ENCODE peak calls at places on chromosomes 16 and 17, in four cellular contexts. One of them, this sample, is unnamed.

GRCh38 chr16:24769806-24770205 is 40.4 kb downstream of the TNRC6A start:
- DNase-seq in CD4-positive, CD25-positive, alpha-beta regulatory T cell: no peak
- DNase-seq in suprapubic skin: no peak
- DNase-seq in fibroblast of pulmonary artery: peak
- DNase-seq in this sample: no peak

GRCh38 chr16:87033541-87034300 is 283.5 kb downstream of the C16orf95 start:
- DNase-seq in CD4-positive, CD25-positive, alpha-beta regulatory T cell: no peak
- DNase-seq in suprapubic skin: no peak
- DNase-seq in fibroblast of pulmonary artery: peak
- DNase-seq in this sample: no peak

GRCh38 chr17:3512512-3513171 is 36.8 kb downstream of the ASPA start:
- DNase-seq in CD4-positive, CD25-positive, alpha-beta regulatory T cell: no peak
- DNase-seq in suprapubic skin: peak
- DNase-seq in fibroblast of pulmonary artery: peak
- DNase-seq in this sample: no peak

GRCh38 chr16:53741546-53741945 is 37.6 kb downstream of the FTO start:
- DNase-seq in CD4-positive, CD25-positive, alpha-beta regulatory T cell: no peak
- DNase-seq in suprapubic skin: no peak
- DNase-seq in fibroblast of pulmonary artery: no peak
- DNase-seq in this sample: no peak

GRCh38 chr17:8724451-8724850 is 20.2 kb downstream of the CCDC42 start:
- DNase-seq in CD4-positive, CD25-positive, alpha-beta regulatory T cell: no peak
- DNase-seq in suprapubic skin: no peak
- DNase-seq in fibroblast of pulmonary artery: no peak
- DNase-seq in this sample: no peak

GRCh38 chr17:31320791-31321190 is 631 bp downstream of the EVI2A start:
- DNase-seq in CD4-positive, CD25-positive, alpha-beta regulatory T cell: no peak
- DNase-seq in suprapubic skin: no peak
- DNase-seq in fibroblast of pulmonary artery: peak
- DNase-seq in this sample: no peak

GRCh38 chr16:4351880-4352279 is 759 bp upstream of the PAM16 start:
- DNase-seq in CD4-positive, CD25-positive, alpha-beta regulatory T cell: no peak
- DNase-seq in suprapubic skin: peak
- DNase-seq in fibroblast of pulmonary artery: no peak
- DNase-seq in this sample: no peak

GRCh38 chr16:75486014-75486404 is 9.2 kb downstream of the CHST6 start:
- DNase-seq in CD4-positive, CD25-positive, alpha-beta regulatory T cell: no peak
- DNase-seq in suprapubic skin: no peak
- DNase-seq in fibroblast of pulmonary artery: no peak
- DNase-seq in this sample: no peak

DNA sequence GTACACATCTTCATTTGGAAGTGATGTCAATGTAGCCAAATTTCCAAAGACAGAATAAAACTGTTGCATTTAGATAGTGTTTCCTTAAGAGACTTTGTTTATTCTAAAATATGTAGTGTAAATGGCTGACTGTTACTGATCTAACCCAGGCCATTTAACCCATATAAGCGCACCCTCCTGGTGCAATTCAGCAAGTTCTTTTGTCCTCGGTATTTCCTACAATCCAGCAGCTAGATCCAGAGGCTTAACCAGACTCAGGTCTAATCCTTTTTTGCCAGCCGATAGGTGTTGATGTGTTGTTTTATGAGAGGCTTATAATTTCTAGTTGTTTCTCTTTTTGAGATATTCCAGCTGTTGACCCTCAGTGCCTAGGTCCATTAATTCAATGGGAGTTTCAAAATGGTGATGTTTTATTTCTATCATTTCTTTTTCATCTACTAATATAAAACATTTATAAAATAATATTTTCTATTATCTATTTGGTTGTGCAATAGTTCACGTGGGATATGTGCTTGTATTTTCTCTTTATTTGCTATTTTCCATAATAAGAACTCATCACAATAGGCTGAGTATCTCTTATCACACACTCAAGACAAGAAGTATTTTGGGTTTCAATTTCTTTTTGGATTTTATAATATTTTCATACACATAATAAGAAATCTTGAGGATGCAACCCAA is 14.5 kb downstream of the ABCA9 start:
- DNase-seq in CD4-positive, CD25-positive, alpha-beta regulatory T cell: no peak
- DNase-seq in suprapubic skin: no peak
- DNase-seq in fibroblast of pulmonary artery: peak
- DNase-seq in this sample: no peak
- H3K4me3 ChIP-seq in CD4-positive, CD25-positive, alpha-beta regulatory T cell: no peak
- H3K4me3 ChIP-seq in suprapubic skin: no peak
- H3K4me3 ChIP-seq in fibroblast of pulmonary artery: no peak
- H3K4me3 ChIP-seq in this sample: no peak

GRCh38 chr16:15737140-15737644 is 87.1 kb downstream of the NDE1 start:
- DNase-seq in CD4-positive, CD25-positive, alpha-beta regulatory T cell: no peak
- DNase-seq in suprapubic skin: no peak
- DNase-seq in fibroblast of pulmonary artery: no peak
- DNase-seq in this sample: no peak
- H3K4me3 ChIP-seq in CD4-positive, CD25-positive, alpha-beta regulatory T cell: no peak
- H3K4me3 ChIP-seq in suprapubic skin: no peak
- H3K4me3 ChIP-seq in fibroblast of pulmonary artery: no peak
- H3K4me3 ChIP-seq in this sample: no peak

DNA sequence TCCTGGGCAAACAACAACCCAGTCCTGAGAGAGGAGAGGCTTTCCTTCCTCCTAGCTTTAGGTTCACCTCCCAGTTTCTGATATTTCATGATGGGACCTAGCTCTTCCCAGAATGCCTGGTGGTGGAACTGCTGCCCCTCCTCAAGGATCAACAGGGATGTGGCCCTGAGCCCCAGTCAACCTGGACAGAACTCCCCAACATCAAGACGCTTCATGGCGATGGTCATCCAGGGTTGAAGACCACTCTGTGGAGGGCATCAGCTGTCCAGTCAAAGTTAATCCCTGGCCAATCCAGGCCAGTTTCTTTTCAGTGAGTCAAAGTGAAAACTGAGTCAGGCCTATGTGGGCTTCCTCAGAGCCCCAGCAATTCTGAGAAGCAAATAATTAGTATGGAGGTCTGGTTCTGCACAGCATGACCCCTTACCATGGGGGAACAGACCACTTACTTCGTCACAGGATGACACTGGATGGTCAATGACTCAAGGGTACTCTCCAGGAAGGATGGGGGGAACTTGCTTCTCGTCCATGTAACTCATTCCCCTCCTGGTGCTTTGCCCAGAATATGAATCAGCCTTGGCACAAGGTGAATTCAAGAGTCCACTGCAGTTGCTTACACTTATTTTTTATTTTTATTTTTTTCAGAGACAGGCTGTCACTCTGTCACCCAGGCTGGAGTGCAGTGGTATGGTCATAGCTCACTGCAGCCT is 14.7 kb upstream of the XYLT2 start:
- DNase-seq in CD4-positive, CD25-positive, alpha-beta regulatory T cell: no peak
- DNase-seq in suprapubic skin: no peak
- DNase-seq in fibroblast of pulmonary artery: peak
- DNase-seq in this sample: no peak
- H3K4me3 ChIP-seq in CD4-positive, CD25-positive, alpha-beta regulatory T cell: no peak
- H3K4me3 ChIP-seq in suprapubic skin: no peak
- H3K4me3 ChIP-seq in fibroblast of pulmonary artery: no peak
- H3K4me3 ChIP-seq in this sample: no peak

GRCh38 chr17:49217651-49218413 is 7.3 kb downstream of the ABI3 start:
- DNase-seq in CD4-positive, CD25-positive, alpha-beta regulatory T cell: peak
- DNase-seq in suprapubic skin: no peak
- DNase-seq in fibroblast of pulmonary artery: no peak
- DNase-seq in this sample: peak

GRCh38 chr17:49214665-49215360 is 4.3 kb downstream of the ABI3 start:
- DNase-seq in CD4-positive, CD25-positive, alpha-beta regulatory T cell: no peak
- DNase-seq in suprapubic skin: no peak
- DNase-seq in fibroblast of pulmonary artery: no peak
- DNase-seq in this sample: no peak

GRCh38 chr17:49216953-49217650 is 6.6 kb downstream of the ABI3 start:
- DNase-seq in CD4-positive, CD25-positive, alpha-beta regulatory T cell: no peak
- DNase-seq in suprapubic skin: no peak
- DNase-seq in fibroblast of pulmonary artery: no peak
- DNase-seq in this sample: no peak

GRCh38 chr17:49213803-49214202 is 3.3 kb downstream of the ABI3 start:
- DNase-seq in CD4-positive, CD25-positive, alpha-beta regulatory T cell: no peak
- DNase-seq in suprapubic skin: no peak
- DNase-seq in fibroblast of pulmonary artery: no peak
- DNase-seq in this sample: no peak

GRCh38 chr17:49216482-49216881 is 6.0 kb downstream of the ABI3 start:
- DNase-seq in CD4-positive, CD25-positive, alpha-beta regulatory T cell: no peak
- DNase-seq in suprapubic skin: no peak
- DNase-seq in fibroblast of pulmonary artery: no peak
- DNase-seq in this sample: no peak
- H3K4me3 ChIP-seq in CD4-positive, CD25-positive, alpha-beta regulatory T cell: no peak
- H3K4me3 ChIP-seq in suprapubic skin: no peak
- H3K4me3 ChIP-seq in fibroblast of pulmonary artery: no peak
- H3K4me3 ChIP-seq in this sample: no peak

GRCh38 chr17:72514888-72515287 is 394.1 kb downstream of the SOX9 start:
- DNase-seq in CD4-positive, CD25-positive, alpha-beta regulatory T cell: no peak
- DNase-seq in suprapubic skin: no peak
- DNase-seq in fibroblast of pulmonary artery: peak
- DNase-seq in this sample: no peak
- H3K4me3 ChIP-seq in CD4-positive, CD25-positive, alpha-beta regulatory T cell: no peak
- H3K4me3 ChIP-seq in suprapubic skin: no peak
- H3K4me3 ChIP-seq in fibroblast of pulmonary artery: peak
- H3K4me3 ChIP-seq in this sample: no peak

DNA sequence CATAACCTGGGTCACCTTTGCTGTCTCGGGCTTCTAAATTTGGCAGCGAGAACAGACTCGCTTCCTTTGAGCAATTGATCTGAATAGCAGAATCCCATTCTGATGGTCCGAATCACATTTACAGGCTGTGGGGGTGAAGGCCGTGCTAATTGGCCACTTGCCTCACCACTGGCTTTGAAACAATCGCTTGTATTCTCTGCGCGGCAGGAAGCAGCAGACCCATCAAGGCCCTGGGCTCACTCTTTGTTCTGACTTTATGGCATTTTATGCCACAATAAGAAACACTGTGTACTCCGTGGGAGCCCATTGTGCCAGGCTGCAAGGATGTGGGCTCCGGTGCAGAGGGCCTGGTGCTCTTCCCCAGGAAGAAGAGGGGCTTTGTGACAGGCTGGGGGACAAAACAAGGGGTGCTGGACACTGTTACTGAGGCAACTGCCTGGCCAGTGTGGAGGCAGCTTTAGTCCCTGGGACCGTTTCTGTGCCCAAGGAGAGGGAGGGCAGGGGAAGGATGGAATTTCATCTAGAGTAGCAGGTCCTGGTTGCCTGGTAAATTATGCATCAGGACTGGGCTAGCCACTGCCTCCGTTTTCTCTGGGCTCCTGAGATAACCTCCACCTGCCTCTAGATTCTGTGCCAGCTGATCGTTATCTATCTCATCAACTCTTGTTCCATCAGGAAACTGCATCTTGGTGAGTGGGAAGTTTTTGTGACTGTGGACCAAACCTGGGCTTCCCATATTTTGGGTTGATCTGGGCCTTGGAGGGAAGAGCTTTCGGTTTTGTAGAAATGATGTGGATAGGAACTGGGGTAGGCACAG is 78.5 kb downstream of the MRC2 start:
- DNase-seq in CD4-positive, CD25-positive, alpha-beta regulatory T cell: no peak
- DNase-seq in suprapubic skin: no peak
- DNase-seq in fibroblast of pulmonary artery: peak
- DNase-seq in this sample: no peak
- H3K4me3 ChIP-seq in CD4-positive, CD25-positive, alpha-beta regulatory T cell: no peak
- H3K4me3 ChIP-seq in suprapubic skin: no peak
- H3K4me3 ChIP-seq in fibroblast of pulmonary artery: peak
- H3K4me3 ChIP-seq in this sample: no peak

DNA sequence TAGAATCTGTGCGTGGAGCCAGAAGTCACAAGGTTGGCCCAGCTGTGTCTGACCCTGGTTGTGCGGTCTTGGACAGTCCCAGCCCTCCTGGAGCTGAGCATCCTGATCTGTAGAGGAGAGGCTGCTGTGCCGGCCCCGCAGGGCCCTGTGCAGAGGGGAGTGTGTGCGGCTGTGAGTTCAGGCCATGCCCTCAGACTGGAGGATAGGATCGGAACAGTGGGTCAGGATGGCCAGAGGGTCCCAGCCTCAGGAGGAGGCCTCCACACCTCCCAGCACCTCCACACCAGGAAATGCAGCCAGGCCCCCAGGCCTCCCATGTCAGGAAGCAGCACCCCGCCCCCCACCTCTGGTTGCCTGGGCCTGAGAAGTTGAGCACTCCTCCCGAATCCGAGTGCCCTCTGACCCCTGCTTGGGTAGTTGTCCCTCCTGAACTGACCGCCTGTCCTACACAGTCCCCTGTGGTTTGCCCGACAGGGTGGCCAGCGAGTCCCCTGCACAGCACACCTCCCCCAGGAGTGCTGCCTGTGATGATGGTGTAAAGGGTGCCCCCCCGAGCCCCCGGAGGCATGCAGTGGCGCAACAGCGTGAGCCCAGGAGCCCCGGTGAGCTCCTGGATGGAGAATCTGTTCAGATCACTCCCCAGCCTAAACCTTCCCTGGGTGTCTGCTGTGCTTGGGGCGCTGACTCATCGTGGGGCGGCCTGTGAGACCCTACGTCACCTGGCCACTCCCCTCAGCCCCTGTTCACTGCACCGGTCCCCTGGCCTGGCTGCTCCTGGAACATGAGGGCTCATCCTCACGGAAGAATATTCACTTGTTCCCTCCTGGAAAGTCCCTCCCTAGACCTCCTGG is 285.2 kb downstream of the SEC14L1 start:
- DNase-seq in CD4-positive, CD25-positive, alpha-beta regulatory T cell: no peak
- DNase-seq in suprapubic skin: peak
- DNase-seq in fibroblast of pulmonary artery: peak
- DNase-seq in this sample: no peak
- H3K4me3 ChIP-seq in CD4-positive, CD25-positive, alpha-beta regulatory T cell: no peak
- H3K4me3 ChIP-seq in suprapubic skin: no peak
- H3K4me3 ChIP-seq in fibroblast of pulmonary artery: no peak
- H3K4me3 ChIP-seq in this sample: no peak

DNA sequence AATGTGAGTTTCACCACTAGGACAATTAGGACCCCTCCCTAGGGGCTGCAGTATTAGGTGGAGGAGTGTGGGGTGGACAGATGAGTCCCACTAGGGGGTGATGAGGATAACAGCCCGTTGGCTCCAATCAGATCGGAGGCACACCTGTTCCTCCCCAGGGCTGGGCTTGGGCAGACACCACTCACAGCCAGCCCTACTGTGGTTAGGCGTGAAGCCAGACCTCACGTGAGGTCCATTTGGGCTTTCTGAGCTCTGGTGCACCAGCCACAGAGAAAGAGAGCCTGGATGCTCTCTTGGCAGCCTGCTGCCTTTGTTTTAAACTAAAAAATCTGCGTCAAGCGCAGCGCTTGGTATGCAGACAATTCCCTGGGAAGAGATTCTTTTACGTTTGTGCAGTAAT is 167.5 kb upstream of the WSCD1 start:
- DNase-seq in CD4-positive, CD25-positive, alpha-beta regulatory T cell: no peak
- DNase-seq in suprapubic skin: no peak
- DNase-seq in fibroblast of pulmonary artery: no peak
- DNase-seq in this sample: no peak
- H3K4me3 ChIP-seq in CD4-positive, CD25-positive, alpha-beta regulatory T cell: no peak
- H3K4me3 ChIP-seq in suprapubic skin: no peak
- H3K4me3 ChIP-seq in fibroblast of pulmonary artery: no peak
- H3K4me3 ChIP-seq in this sample: no peak

GRCh38 chr17:7579839-7580630 is 597 bp downstream of the CD68 start:
- DNase-seq in CD4-positive, CD25-positive, alpha-beta regulatory T cell: no peak
- DNase-seq in suprapubic skin: no peak
- DNase-seq in fibroblast of pulmonary artery: no peak
- DNase-seq in this sample: no peak
- H3K4me3 ChIP-seq in CD4-positive, CD25-positive, alpha-beta regulatory T cell: no peak
- H3K4me3 ChIP-seq in suprapubic skin: peak
- H3K4me3 ChIP-seq in fibroblast of pulmonary artery: peak
- H3K4me3 ChIP-seq in this sample: no peak

This sample was measured in Jurkat, Clone E6-1.